ENCODE peak calls at places on chromosomes 16 and 17, in four cellular contexts. One of them, this sample, is unnamed.

GRCh38 chr16:10625595-10626357 is 45.4 kb upstream of the EMP2 start:
- DNase-seq in left ventricle myocardium inferior: no peak
- DNase-seq in heart left ventricle: no peak
- DNase-seq in CD4-positive, alpha-beta memory T cell: no peak
- DNase-seq in this sample: no peak

GRCh38 chr17:66330646-66331037 is 28.2 kb downstream of the PRKCA start:
- DNase-seq in left ventricle myocardium inferior: no peak
- DNase-seq in heart left ventricle: no peak
- DNase-seq in CD4-positive, alpha-beta memory T cell: no peak
- DNase-seq in this sample: no peak

GRCh38 chr17:9273334-9274118 is 252.2 kb downstream of the NTN1 start:
- DNase-seq in left ventricle myocardium inferior: peak
- DNase-seq in heart left ventricle: peak
- DNase-seq in CD4-positive, alpha-beta memory T cell: no peak
- DNase-seq in this sample: no peak

GRCh38 chr17:74042744-74043486 is 160.6 kb upstream of the RPL38 start:
- DNase-seq in left ventricle myocardium inferior: no peak
- DNase-seq in heart left ventricle: no peak
- DNase-seq in CD4-positive, alpha-beta memory T cell: no peak
- DNase-seq in this sample: no peak

GRCh38 chr17:2087597-2088211 is 32.8 kb downstream of the HIC1 start:
- DNase-seq in left ventricle myocardium inferior: no peak
- DNase-seq in heart left ventricle: no peak
- DNase-seq in CD4-positive, alpha-beta memory T cell: peak
- DNase-seq in this sample: peak

GRCh38 chr16:30615358-30616076 is 5.3 kb upstream of the ZNF689 start:
- DNase-seq in left ventricle myocardium inferior: peak
- DNase-seq in heart left ventricle: peak
- DNase-seq in CD4-positive, alpha-beta memory T cell: peak
- DNase-seq in this sample: peak

GRCh38 chr16:50059111-50059510 is 6.7 kb upstream of the HEATR3 start:
- DNase-seq in left ventricle myocardium inferior: no peak
- DNase-seq in heart left ventricle: no peak
- DNase-seq in CD4-positive, alpha-beta memory T cell: no peak
- DNase-seq in this sample: no peak

GRCh38 chr16:23236983-23237382 is 54.4 kb downstream of the SCNN1G start:
- DNase-seq in left ventricle myocardium inferior: no peak
- DNase-seq in heart left ventricle: no peak
- DNase-seq in CD4-positive, alpha-beta memory T cell: no peak
- DNase-seq in this sample: no peak

GRCh38 chr16:87065781-87066694 is 251.2 kb downstream of the C16orf95 start:
- DNase-seq in left ventricle myocardium inferior: no peak
- DNase-seq in heart left ventricle: no peak
- DNase-seq in CD4-positive, alpha-beta memory T cell: no peak
- DNase-seq in this sample: no peak

GRCh38 chr16:49530396-49530795 is 156.8 kb downstream of the C16orf78 start:
- DNase-seq in left ventricle myocardium inferior: no peak
- DNase-seq in heart left ventricle: no peak
- DNase-seq in CD4-positive, alpha-beta memory T cell: no peak
- DNase-seq in this sample: peak

GRCh38 chr16:30953511-30954124 is 3.9 kb upstream of the SETD1A start:
- DNase-seq in left ventricle myocardium inferior: no peak
- DNase-seq in heart left ventricle: no peak
- DNase-seq in CD4-positive, alpha-beta memory T cell: peak
- DNase-seq in this sample: peak

GRCh38 chr17:65057520-65058075 is 1.1 kb upstream of the GNA13 start:
- DNase-seq in left ventricle myocardium inferior: peak
- DNase-seq in heart left ventricle: peak
- DNase-seq in CD4-positive, alpha-beta memory T cell: no peak
- DNase-seq in this sample: no peak

GRCh38 chr17:47604268-47604927 is 45.3 kb upstream of the KPNB1 start:
- DNase-seq in left ventricle myocardium inferior: peak
- DNase-seq in heart left ventricle: peak
- DNase-seq in CD4-positive, alpha-beta memory T cell: no peak
- DNase-seq in this sample: no peak

GRCh38 chr17:1013729-1014090 is 16.8 kb downstream of the TIMM22 start:
- DNase-seq in left ventricle myocardium inferior: no peak
- DNase-seq in heart left ventricle: no peak
- DNase-seq in CD4-positive, alpha-beta memory T cell: no peak
- DNase-seq in this sample: no peak

GRCh38 chr17:173064-173911 is 8.2 kb downstream of the DOC2B start:
- DNase-seq in left ventricle myocardium inferior: no peak
- DNase-seq in heart left ventricle: no peak
- DNase-seq in CD4-positive, alpha-beta memory T cell: no peak
- DNase-seq in this sample: no peak

GRCh38 chr17:2177235-2177811 is 122.4 kb downstream of the HIC1 start:
- DNase-seq in left ventricle myocardium inferior: no peak
- DNase-seq in heart left ventricle: no peak
- DNase-seq in CD4-positive, alpha-beta memory T cell: no peak
- DNase-seq in this sample: no peak

GRCh38 chr17:81890447-81891302 is 711 bp downstream of the ALYREF start:
- DNase-seq in left ventricle myocardium inferior: no peak
- DNase-seq in heart left ventricle: no peak
- DNase-seq in CD4-positive, alpha-beta memory T cell: no peak
- DNase-seq in this sample: peak

GRCh38 chr16:89422905-89423630 is 67.3 kb downstream of the ANKRD11 start:
- DNase-seq in left ventricle myocardium inferior: no peak
- DNase-seq in heart left ventricle: no peak
- DNase-seq in CD4-positive, alpha-beta memory T cell: peak
- DNase-seq in this sample: no peak

GRCh38 chr17:17750881-17751280 is 69.6 kb downstream of the RAI1 start:
- DNase-seq in left ventricle myocardium inferior: no peak
- DNase-seq in heart left ventricle: no peak
- DNase-seq in CD4-positive, alpha-beta memory T cell: peak
- DNase-seq in this sample: peak

GRCh38 chr16:89853306-89853993 is 19.9 kb upstream of the TCF25 start:
- DNase-seq in left ventricle myocardium inferior: no peak
- DNase-seq in heart left ventricle: no peak
- DNase-seq in CD4-positive, alpha-beta memory T cell: no peak
- DNase-seq in this sample: no peak

GRCh38 chr16:50675686-50676610 is 5.2 kb downstream of the SNX20 start:
- DNase-seq in left ventricle myocardium inferior: no peak
- DNase-seq in heart left ventricle: no peak
- DNase-seq in CD4-positive, alpha-beta memory T cell: no peak
- DNase-seq in this sample: no peak

GRCh38 chr17:39972271-39972670 is 8.3 kb upstream of the PSMD3 start:
- DNase-seq in left ventricle myocardium inferior: no peak
- DNase-seq in heart left ventricle: no peak
- DNase-seq in CD4-positive, alpha-beta memory T cell: no peak
- DNase-seq in this sample: no peak

GRCh38 chr16:72111653-72112451 is 18.2 kb downstream of the DHX38 start:
- DNase-seq in left ventricle myocardium inferior: no peak
- DNase-seq in heart left ventricle: no peak
- DNase-seq in CD4-positive, alpha-beta memory T cell: no peak
- DNase-seq in this sample: no peak

GRCh38 chr17:72476575-72476986 is 355.8 kb downstream of the SOX9 start:
- DNase-seq in left ventricle myocardium inferior: no peak
- DNase-seq in heart left ventricle: no peak
- DNase-seq in CD4-positive, alpha-beta memory T cell: no peak
- DNase-seq in this sample: no peak

GRCh38 chr17:68325961-68326360 is 34.7 kb downstream of the ARSG start:
- DNase-seq in left ventricle myocardium inferior: no peak
- DNase-seq in heart left ventricle: no peak
- DNase-seq in CD4-positive, alpha-beta memory T cell: no peak
- DNase-seq in this sample: no peak

GRCh38 chr17:33506889-33507650 is 214.0 kb upstream of the ASIC2 start:
- DNase-seq in left ventricle myocardium inferior: no peak
- DNase-seq in heart left ventricle: no peak
- DNase-seq in CD4-positive, alpha-beta memory T cell: no peak
- DNase-seq in this sample: no peak

GRCh38 chr16:30535777-30536190 is 1.1 kb upstream of the ZNF747 start:
- DNase-seq in left ventricle myocardium inferior: peak
- DNase-seq in heart left ventricle: peak
- DNase-seq in CD4-positive, alpha-beta memory T cell: peak
- DNase-seq in this sample: peak

GRCh38 chr17:627051-627450 is 87.6 kb downstream of the VPS53 start:
- DNase-seq in left ventricle myocardium inferior: no peak
- DNase-seq in heart left ventricle: no peak
- DNase-seq in CD4-positive, alpha-beta memory T cell: no peak
- DNase-seq in this sample: no peak

GRCh38 chr16:88974641-88975215 is 2.3 kb downstream of the CBFA2T3 start:
- DNase-seq in left ventricle myocardium inferior: no peak
- DNase-seq in heart left ventricle: no peak
- DNase-seq in CD4-positive, alpha-beta memory T cell: no peak
- DNase-seq in this sample: no peak

GRCh38 chr17:78450696-78451344 is 72.4 kb downstream of the PGS1 start:
- DNase-seq in left ventricle myocardium inferior: no peak
- DNase-seq in heart left ventricle: no peak
- DNase-seq in CD4-positive, alpha-beta memory T cell: no peak
- DNase-seq in this sample: peak

GRCh38 chr16:88867561-88868246 is 1.2 kb upstream of the PABPN1L start:
- DNase-seq in left ventricle myocardium inferior: no peak
- DNase-seq in heart left ventricle: no peak
- DNase-seq in CD4-positive, alpha-beta memory T cell: no peak
- DNase-seq in this sample: peak

GRCh38 chr17:7295230-7296180 is 1.1 kb upstream of the YBX2 start:
- DNase-seq in left ventricle myocardium inferior: no peak
- DNase-seq in heart left ventricle: no peak
- DNase-seq in CD4-positive, alpha-beta memory T cell: no peak
- DNase-seq in this sample: peak
- H3K4me3 ChIP-seq in left ventricle myocardium inferior: peak
- H3K4me3 ChIP-seq in heart left ventricle: peak
- H3K4me3 ChIP-seq in CD4-positive, alpha-beta memory T cell: peak
- H3K4me3 ChIP-seq in this sample: peak

DNA sequence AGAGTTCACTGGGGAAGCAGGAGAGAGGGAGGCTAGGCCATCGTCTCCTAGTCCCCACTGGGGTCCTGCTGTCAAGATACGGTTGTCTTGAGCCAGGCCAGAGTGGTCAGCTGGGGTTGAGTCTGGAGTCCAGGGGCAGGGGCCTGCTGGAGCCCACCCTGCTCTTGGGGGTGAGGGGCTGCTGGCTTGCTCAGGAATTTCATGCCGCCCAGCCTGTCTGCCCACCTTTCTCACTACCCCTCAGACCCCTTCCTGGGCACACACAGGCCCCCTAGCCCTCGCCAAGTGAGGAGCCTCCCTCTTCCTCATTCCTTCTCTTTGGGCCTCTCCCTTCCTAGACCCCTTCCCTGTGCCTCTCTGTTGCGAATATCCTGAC is 1.3 kb downstream of the TRAF7 start:
- DNase-seq in left ventricle myocardium inferior: no peak
- DNase-seq in heart left ventricle: no peak
- DNase-seq in CD4-positive, alpha-beta memory T cell: no peak
- DNase-seq in this sample: no peak
- H3K4me3 ChIP-seq in left ventricle myocardium inferior: peak
- H3K4me3 ChIP-seq in heart left ventricle: peak
- H3K4me3 ChIP-seq in CD4-positive, alpha-beta memory T cell: no peak
- H3K4me3 ChIP-seq in this sample: peak

GRCh38 chr17:75843577-75844529 is at the start of gene UNC13D:
- DNase-seq in left ventricle myocardium inferior: no peak
- DNase-seq in heart left ventricle: no peak
- DNase-seq in CD4-positive, alpha-beta memory T cell: peak
- DNase-seq in this sample: peak

GRCh38 chr17:75842963-75843576 is 1.1 kb downstream of the UNC13D start:
- DNase-seq in left ventricle myocardium inferior: no peak
- DNase-seq in heart left ventricle: no peak
- DNase-seq in CD4-positive, alpha-beta memory T cell: no peak
- DNase-seq in this sample: no peak

GRCh38 chr17:75845933-75846700 is 1.9 kb upstream of the UNC13D start:
- DNase-seq in left ventricle myocardium inferior: no peak
- DNase-seq in heart left ventricle: no peak
- DNase-seq in CD4-positive, alpha-beta memory T cell: no peak
- DNase-seq in this sample: no peak

GRCh38 chr17:75845058-75845711 is 981 bp upstream of the UNC13D start:
- DNase-seq in left ventricle myocardium inferior: peak
- DNase-seq in heart left ventricle: peak
- DNase-seq in CD4-positive, alpha-beta memory T cell: peak
- DNase-seq in this sample: peak

DNA sequence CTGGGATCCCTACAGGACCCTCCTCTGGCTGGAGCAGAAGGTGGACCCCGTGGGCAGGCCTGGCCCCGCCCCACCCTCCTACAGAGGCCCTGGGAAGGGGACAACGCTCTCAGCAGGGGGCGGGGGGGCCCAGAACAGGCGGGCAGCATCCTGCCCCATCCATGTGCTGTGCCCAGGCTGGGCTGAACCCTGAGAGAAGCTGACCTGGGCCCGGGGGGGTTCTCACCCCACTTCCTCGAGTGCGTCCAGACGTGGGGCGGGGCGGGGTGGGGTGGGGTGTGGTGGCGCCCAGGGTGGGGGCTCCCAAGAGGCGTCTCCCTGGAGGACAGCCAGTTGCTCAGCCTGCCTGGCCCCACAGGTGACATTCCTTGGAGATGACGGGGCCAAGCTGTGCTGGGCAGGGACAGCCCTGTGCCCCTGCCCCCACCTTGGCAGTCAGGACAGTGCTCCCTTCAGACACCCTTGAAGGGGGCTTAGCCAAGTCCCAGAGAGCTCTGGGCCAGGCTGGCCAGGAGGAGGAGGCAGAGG is 390 bp upstream of the UNC13D start:
- DNase-seq in left ventricle myocardium inferior: no peak
- DNase-seq in heart left ventricle: no peak
- DNase-seq in CD4-positive, alpha-beta memory T cell: no peak
- DNase-seq in this sample: no peak
- H3K4me3 ChIP-seq in left ventricle myocardium inferior: peak
- H3K4me3 ChIP-seq in heart left ventricle: no peak
- H3K4me3 ChIP-seq in CD4-positive, alpha-beta memory T cell: peak
- H3K4me3 ChIP-seq in this sample: no peak

DNA sequence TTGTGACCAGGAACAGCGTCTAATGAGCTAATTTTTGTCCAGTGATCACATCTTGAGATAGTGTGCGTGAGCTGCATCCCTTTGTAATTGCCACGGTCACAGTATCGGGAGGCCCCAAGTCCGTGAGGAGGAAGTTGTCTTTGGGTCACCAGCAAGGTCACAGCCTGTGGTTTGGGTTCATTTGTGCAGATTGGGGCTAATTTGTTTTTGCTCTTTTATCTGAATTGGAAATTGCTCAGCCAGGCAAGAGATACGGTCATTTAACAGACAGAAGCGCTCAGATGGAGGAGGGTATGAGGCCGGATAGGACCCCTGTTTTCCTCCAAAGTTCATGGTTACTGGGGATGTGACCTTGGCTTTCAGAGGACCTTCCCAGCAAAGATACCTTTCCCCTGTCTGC is 174.1 kb downstream of the SNX29 start:
- DNase-seq in left ventricle myocardium inferior: no peak
- DNase-seq in heart left ventricle: no peak
- DNase-seq in CD4-positive, alpha-beta memory T cell: no peak
- DNase-seq in this sample: peak
- H3K4me3 ChIP-seq in left ventricle myocardium inferior: no peak
- H3K4me3 ChIP-seq in heart left ventricle: no peak
- H3K4me3 ChIP-seq in CD4-positive, alpha-beta memory T cell: no peak
- H3K4me3 ChIP-seq in this sample: peak

GRCh38 chr16:54927125-54928015 is 3.3 kb upstream of the IRX5 start:
- DNase-seq in left ventricle myocardium inferior: no peak
- DNase-seq in heart left ventricle: no peak
- DNase-seq in CD4-positive, alpha-beta memory T cell: no peak
- DNase-seq in this sample: peak

GRCh38 chr16:54928016-54928356 is 2.7 kb upstream of the IRX5 start:
- DNase-seq in left ventricle myocardium inferior: no peak
- DNase-seq in heart left ventricle: no peak
- DNase-seq in CD4-positive, alpha-beta memory T cell: no peak
- DNase-seq in this sample: peak

GRCh38 chr16:54928421-54929089 is 2.1 kb upstream of the IRX5 start:
- DNase-seq in left ventricle myocardium inferior: peak
- DNase-seq in heart left ventricle: peak
- DNase-seq in CD4-positive, alpha-beta memory T cell: no peak
- DNase-seq in this sample: peak

GRCh38 chr16:54923988-54924387 is 6.7 kb upstream of the IRX5 start:
- DNase-seq in left ventricle myocardium inferior: no peak
- DNase-seq in heart left ventricle: no peak
- DNase-seq in CD4-positive, alpha-beta memory T cell: no peak
- DNase-seq in this sample: no peak

GRCh38 chr16:54926166-54926838 is 4.4 kb upstream of the IRX5 start:
- DNase-seq in left ventricle myocardium inferior: no peak
- DNase-seq in heart left ventricle: no peak
- DNase-seq in CD4-positive, alpha-beta memory T cell: no peak
- DNase-seq in this sample: peak
- H3K4me3 ChIP-seq in left ventricle myocardium inferior: peak
- H3K4me3 ChIP-seq in heart left ventricle: peak
- H3K4me3 ChIP-seq in CD4-positive, alpha-beta memory T cell: no peak
- H3K4me3 ChIP-seq in this sample: peak